ENCODE peak calls at places on chromosomes 6 and 20, in five cellular contexts. A is pancreas, X is astrocyte, L is GM06990, I is thyroid gland. K is an unnamed sample.

GRCh38 chr6:96522469-96523009 is 933 bp downstream of the UFL1 start:
- DNase-seq in I (no peak), L (peak), A (no peak), X (peak), K (no peak)

GRCh38 chr6:16126056-16126455 is 2.8 kb upstream of the MYLIP start:
- DNase-seq in I (no peak), A (no peak), X (no peak), L (no peak), K (no peak)

GRCh38 chr20:3751664-3752385 is 15.7 kb downstream of the ADISSP start:
- DNase-seq in L (peak), X (peak), A (peak), I (peak), K (no peak)

GRCh38 chr6:149484733-149485700 is at the start of gene ZC3H12D:
- DNase-seq in I (peak), L (peak), X (peak), A (no peak), K (no peak)

GRCh38 chr6:26521485-26522391 is 16.4 kb upstream of the HMGN4 start:
- DNase-seq in I (peak), A (peak), X (peak), L (peak), K (peak)

GRCh38 chr6:124007915-124008688 is 204.4 kb downstream of the NKAIN2 start:
- DNase-seq in X (no peak), L (no peak), A (no peak), I (no peak), K (no peak)

GRCh38 chr6:28673800-28674671 is 148.4 kb downstream of the GPX5 start:
- DNase-seq in L (peak), X (peak), I (peak), A (no peak), K (no peak)

GRCh38 chr6:55969501-55969900 is 94.1 kb upstream of the BMP5 start:
- DNase-seq in X (no peak), I (no peak), L (no peak), A (no peak), K (no peak)

GRCh38 chr6:51214442-51214841 is 395.8 kb downstream of the TFAP2B start:
- DNase-seq in A (no peak), X (no peak), I (no peak), L (no peak), K (no peak)

GRCh38 chr20:47610945-47611250 is 109.2 kb downstream of the NCOA3 start:
- DNase-seq in X (no peak), I (no peak), A (no peak), L (no peak), K (no peak)

GRCh38 chr20:64024141-64024990 is 11.6 kb upstream of the C20orf204 start:
- DNase-seq in L (no peak), I (no peak), A (no peak), X (no peak), K (no peak)

GRCh38 chr20:36085686-36086267 is 68.8 kb upstream of the EPB41L1 start:
- DNase-seq in I (peak), L (no peak), A (no peak), X (peak), K (no peak)

GRCh38 chr6:136757150-136757549 is 35.1 kb downstream of the MAP3K5 start:
- DNase-seq in A (no peak), I (no peak), L (no peak), X (no peak), K (no peak)

GRCh38 chr6:14596410-14596809 is 478.8 kb downstream of the CD83 start:
- DNase-seq in X (peak), A (no peak), L (no peak), I (no peak), K (no peak)

GRCh38 chr6:83183082-83183828 is 9.8 kb downstream of the PGM3 start:
- DNase-seq in I (no peak), L (no peak), A (no peak), X (peak), K (no peak)

GRCh38 chr6:40395698-40396076 is 191.5 kb downstream of the LRFN2 start:
- DNase-seq in I (no peak), X (no peak), L (no peak), A (no peak), K (no peak)

GRCh38 chr6:28225056-28225834 is at the start of gene ZSCAN9:
- DNase-seq in L (peak), X (peak), A (peak), I (peak), K (peak)

GRCh38 chr20:57661201-57662027 is 41.2 kb upstream of the ZBP1 start:
- DNase-seq in X (no peak), A (no peak), I (peak), L (no peak), K (peak)

GRCh38 chr6:39225543-39225942 is 3.7 kb downstream of the KCNK5 start:
- DNase-seq in I (peak), L (no peak), A (peak), X (no peak), K (no peak)

GRCh38 chr20:32456869-32457421 is 98.8 kb downstream of the ASXL1 start:
- DNase-seq in X (no peak), L (peak), A (peak), I (peak), K (no peak)

GRCh38 chr6:27591660-27592059 is 118.8 kb upstream of the ZNF184 start:
- DNase-seq in A (no peak), X (peak), I (no peak), L (peak), K (no peak)

GRCh38 chr6:169752074-169752623 is 727 bp downstream of the ERMARD start:
- DNase-seq in L (no peak), A (no peak), X (no peak), I (no peak), K (no peak)

GRCh38 chr6:3911614-3912336 is 62.6 kb downstream of the FAM50B start:
- DNase-seq in X (peak), A (peak), I (peak), L (no peak), K (peak)

GRCh38 chr20:12435254-12435653 is 517.6 kb downstream of the BTBD3 start:
- DNase-seq in A (no peak), L (no peak), X (no peak), I (no peak), K (no peak)

GRCh38 chr6:31658983-31659648 is 1.5 kb downstream of the C6orf47 start:
- DNase-seq in X (no peak), A (no peak), I (no peak), L (no peak), K (no peak)

GRCh38 chr6:31659649-31660223 is 842 bp downstream of the C6orf47 start:
- DNase-seq in I (peak), A (no peak), L (no peak), X (peak), K (no peak)

GRCh38 chr6:31660998-31661866 is 654 bp upstream of the C6orf47 start:
- DNase-seq in L (no peak), X (peak), A (no peak), I (no peak), K (no peak)

GRCh38 chr6:31661867-31662723 is 1.5 kb upstream of the C6orf47 start:
- DNase-seq in I (no peak), A (no peak), X (no peak), L (no peak), K (no peak)

DNA sequence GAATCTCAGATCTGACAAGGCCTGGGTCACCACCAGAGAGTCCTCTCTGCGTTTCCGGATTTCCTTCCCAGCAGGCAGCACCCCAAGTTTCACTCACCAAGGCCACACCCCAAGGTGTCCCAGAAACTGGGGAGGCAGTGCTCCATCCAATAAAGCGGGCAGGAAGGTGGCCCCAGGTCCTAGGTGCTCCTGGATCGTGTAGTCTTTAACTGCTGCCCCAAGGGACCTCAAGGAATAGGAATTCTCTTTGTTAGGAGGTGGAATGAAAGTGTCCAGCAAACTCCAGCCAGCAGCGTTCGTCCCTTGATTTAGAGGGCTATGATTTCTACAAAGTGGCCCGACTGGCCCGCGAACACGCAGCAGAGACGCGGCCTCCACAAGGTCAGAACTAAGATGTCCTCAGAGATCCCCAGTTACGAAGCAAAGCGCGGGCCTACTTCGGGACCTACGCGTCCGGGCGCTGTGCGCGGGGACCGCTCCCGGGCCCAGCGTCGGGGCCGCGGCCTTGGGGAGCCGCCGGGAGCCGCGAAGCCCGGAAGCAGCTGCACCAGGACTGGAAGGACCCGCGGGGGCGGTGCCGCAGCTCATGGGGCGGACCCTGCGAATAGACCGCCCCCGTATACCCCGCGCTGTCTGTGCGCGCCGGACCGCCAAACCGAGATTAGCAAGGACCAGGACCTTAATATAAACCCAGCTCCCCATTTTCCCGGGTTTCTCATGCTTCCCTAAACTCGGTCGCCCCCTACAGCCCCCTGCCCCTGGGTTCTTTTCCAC is at the start of gene C6orf47:
- DNase-seq in L (peak), I (peak), X (peak), A (peak), K (peak)
- TF ChIP-seq CTCF in L (no peak), I (no peak), X (no peak), A (no peak), K (no peak)

DNA sequence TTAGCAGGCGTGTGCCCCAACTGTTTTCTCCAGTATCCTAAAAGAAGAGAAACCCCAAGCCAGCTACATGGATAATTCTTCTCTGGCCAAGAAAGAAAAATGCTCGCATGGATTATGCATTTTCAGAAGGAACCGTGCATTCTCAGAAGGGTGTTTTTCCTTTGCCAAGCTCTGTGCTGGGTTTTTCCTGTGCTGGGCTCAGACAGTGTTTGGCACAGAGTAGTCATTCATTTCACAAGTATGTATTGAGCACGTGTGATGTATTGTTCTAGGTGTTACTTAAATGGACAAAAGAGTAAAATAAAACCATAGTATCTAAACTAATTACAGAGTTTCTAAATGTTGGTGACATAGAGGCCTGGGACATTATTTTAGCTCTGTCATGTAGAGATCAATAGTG is 62.7 kb upstream of the ZNF133 start:
- DNase-seq in X (peak), A (no peak), I (no peak), L (no peak), K (no peak)
- H3K4me3 ChIP-seq in X (no peak), A (no peak), I (no peak), L (no peak), K (peak)

GRCh38 chr6:21360353-21360752 is 233.2 kb upstream of the SOX4 start:
- DNase-seq in X (no peak), L (no peak), I (no peak), A (no peak), K (no peak)
- TF ChIP-seq CTCF in X (no peak), L (peak), I (no peak), A (no peak), K (no peak)

GRCh38 chr6:76776876-76777275 is 686.4 kb downstream of the HTR1B start:
- DNase-seq in X (no peak), L (no peak), A (no peak), I (no peak), K (no peak)
- H3K4me3 ChIP-seq in X (no peak), L (no peak), A (no peak), I (no peak), K (no peak)

GRCh38 chr6:49453221-49453620 is 9.8 kb downstream of the MMUT start:
- DNase-seq in I (no peak), X (no peak), L (no peak), A (no peak), K (no peak)
- TF ChIP-seq CTCF in I (no peak), X (no peak), L (no peak), A (no peak), K (no peak)

GRCh38 chr6:2464641-2465040 is 219.2 kb upstream of the GMDS start:
- DNase-seq in A (no peak), L (no peak), I (no peak), X (no peak), K (no peak)

GRCh38 chr6:2465336-2465735 is 219.9 kb upstream of the GMDS start:
- DNase-seq in X (no peak), I (no peak), A (no peak), L (no peak), K (no peak)

GRCh38 chr6:2462831-2463230 is 217.4 kb upstream of the GMDS start:
- DNase-seq in I (no peak), A (no peak), L (no peak), X (no peak), K (no peak)

GRCh38 chr6:2460216-2460734 is 214.9 kb upstream of the GMDS start:
- DNase-seq in A (no peak), X (peak), I (peak), L (no peak), K (no peak)
- H3K4me3 ChIP-seq in A (no peak), X (no peak), I (no peak), L (no peak), K (no peak)

GRCh38 chr6:164106345-164106769 is 691.8 kb downstream of the QKI start:
- DNase-seq in X (peak), I (no peak), L (no peak), A (no peak), K (no peak)
- TF ChIP-seq CTCF in X (peak), I (no peak), L (peak), A (no peak), K (no peak)

K was measured in thoracic aorta.